ENCODE peak calls at places on chromosomes 3 and 15, in five cellular contexts. M, T, K, N and C are unnamed samples.

GRCh38 chr3:161430307-161430706 is 59.0 kb upstream of the SPTSSB start:
- DNase-seq in M (no peak), T (no peak), K (no peak), N (no peak), C (no peak)

GRCh38 chr3:23055733-23056376 is 147.3 kb upstream of the UBE2E2 start:
- DNase-seq in M (no peak), T (peak; percentile 62), K (no peak), N (no peak), C (peak; percentile 86)

GRCh38 chr15:101399431-101399830 is 90.1 kb downstream of the PCSK6 start:
- DNase-seq in M (no peak), T (no peak), K (no peak), N (no peak), C (no peak)

GRCh38 chr15:46543626-46544025 is 908.8 kb downstream of the SQOR start:
- DNase-seq in M (no peak), T (no peak), K (no peak), N (no peak), C (no peak)

GRCh38 chr15:71357357-71357756 is 242.1 kb downstream of the THSD4 start:
- DNase-seq in M (no peak), T (no peak), K (no peak), N (peak; percentile 60), C (no peak)

GRCh38 chr15:49103676-49104075 is 51.7 kb downstream of the COPS2 start:
- DNase-seq in M (no peak), T (no peak), K (no peak), N (no peak), C (no peak)

GRCh38 chr3:12948371-12948770 is 107.0 kb upstream of the RPL32 start:
- DNase-seq in M (no peak), T (peak; percentile 54), K (no peak), N (no peak), C (no peak)

GRCh38 chr3:33392703-33393125 is 47.5 kb downstream of the UBP1 start:
- DNase-seq in M (peak; percentile 81), T (peak; percentile 59), K (no peak), N (no peak), C (peak; percentile 97)

GRCh38 chr3:185930393-185931107 is 7.3 kb downstream of the TRA2B start:
- DNase-seq in M (no peak), T (peak; percentile 53), K (no peak), N (no peak), C (no peak)

GRCh38 chr3:52428151-52429005 is 16.5 kb downstream of the SEMA3G start:
- DNase-seq in M (peak; percentile 61), T (peak; percentile 77), K (peak; percentile 76), N (peak; percentile 81), C (peak; percentile 82)

GRCh38 chr3:128009952-128010846 is 42.0 kb upstream of the SEC61A1 start:
- DNase-seq in M (peak; percentile 14), T (peak; percentile 30), K (no peak), N (no peak), C (no peak)

GRCh38 chr3:180704532-180704931 is 25.2 kb upstream of the CCDC39 start:
- DNase-seq in M (no peak), T (no peak), K (no peak), N (no peak), C (no peak)

GRCh38 chr3:152400912-152401311 is 132.2 kb downstream of the MBNL1 start:
- DNase-seq in M (peak; percentile 40), T (peak; percentile 74), K (no peak), N (no peak), C (peak; percentile 84)

GRCh38 chr3:121748638-121749275 is 784 bp downstream of the GOLGB1 start:
- DNase-seq in M (no peak), T (peak; percentile 65), K (no peak), N (no peak), C (peak; percentile 61)

GRCh38 chr3:29454326-29454725 is 173.5 kb downstream of the RBMS3 start:
- DNase-seq in M (no peak), T (no peak), K (no peak), N (no peak), C (no peak)

GRCh38 chr3:195165790-195166189 is 105.2 kb downstream of the XXYLT1 start:
- DNase-seq in M (no peak), T (no peak), K (peak; percentile 18), N (no peak), C (no peak)

GRCh38 chr3:59771760-59772159 is 721.9 kb upstream of the CFAP20DC start:
- DNase-seq in M (peak; percentile 23), T (peak; percentile 81), K (no peak), N (no peak), C (peak; percentile 92)

GRCh38 chr3:188832961-188833615 is 338.7 kb upstream of the TPRG1 start:
- DNase-seq in M (no peak), T (no peak), K (no peak), N (no peak), C (no peak)

GRCh38 chr3:126389112-126389791 is 5.5 kb upstream of the CFAP100 start:
- DNase-seq in M (peak; percentile 81), T (peak; percentile 89), K (peak; percentile 99), N (peak; percentile 85), C (peak; percentile 85)

GRCh38 chr3:10356461-10356897 is 35.6 kb upstream of the SEC13 start:
- DNase-seq in M (peak; percentile 44), T (no peak), K (no peak), N (no peak), C (peak; percentile 74)

GRCh38 chr15:89801471-89802205 is 13.0 kb downstream of the ANPEP start:
- DNase-seq in M (no peak), T (no peak), K (no peak), N (no peak), C (no peak)

GRCh38 chr3:101518421-101518871 is 5.4 kb upstream of the SENP7 start:
- DNase-seq in M (peak; percentile 26), T (no peak), K (no peak), N (no peak), C (peak; percentile 87)

GRCh38 chr3:69085543-69086132 is 901 bp downstream of the ARL6IP5 start:
- DNase-seq in M (no peak), T (peak; percentile 54), K (no peak), N (no peak), C (no peak)

GRCh38 chr15:98721166-98721565 is 72.8 kb downstream of the IGF1R start:
- DNase-seq in M (no peak), T (peak; percentile 59), K (no peak), N (no peak), C (no peak)

GRCh38 chr3:111484666-111485065 is 57.3 kb upstream of the CD96 start:
- DNase-seq in M (no peak), T (peak; percentile 42), K (no peak), N (no peak), C (no peak)

GRCh38 chr3:193829781-193830180 is 236.8 kb downstream of the OPA1 start:
- DNase-seq in M (no peak), T (peak; percentile 90), K (no peak), N (no peak), C (peak; percentile 95)

GRCh38 chr3:95343228-95343627 is 1280.4 kb downstream of the NSUN3 start:
- DNase-seq in M (no peak), T (no peak), K (no peak), N (no peak), C (peak; percentile 31)

GRCh38 chr3:129224984-129225393 is 24.4 kb upstream of the COPG1 start:
- DNase-seq in M (peak; percentile 86), T (peak; percentile 76), K (peak; percentile 91), N (peak; percentile 87), C (peak; percentile 79)

GRCh38 chr3:40669176-40669575 is 144.4 kb downstream of the ZNF621 start:
- DNase-seq in M (no peak), T (no peak), K (no peak), N (no peak), C (no peak)

GRCh38 chr3:56428667-56429066 is 39.6 kb downstream of the ERC2 start:
- DNase-seq in M (no peak), T (no peak), K (no peak), N (no peak), C (no peak)

GRCh38 chr3:190491533-190492054 is 22.3 kb upstream of the IL1RAP start:
- DNase-seq in M (no peak), T (peak; percentile 22), K (no peak), N (peak; percentile 46), C (peak; percentile 52)

GRCh38 chr3:39809181-39809994 is at the start of gene MYRIP:
- DNase-seq in M (no peak), T (no peak), K (peak; percentile 69), N (peak; percentile 20), C (peak; percentile 22)

GRCh38 chr3:79773291-79773690 is 5.5 kb upstream of the ROBO1 start:
- DNase-seq in M (no peak), T (no peak), K (no peak), N (no peak), C (no peak)

GRCh38 chr3:38214560-38214959 is 49.2 kb downstream of the OXSR1 start:
- DNase-seq in M (no peak), T (no peak), K (no peak), N (no peak), C (peak; percentile 7)

GRCh38 chr3:16795601-16796000 is 89.2 kb upstream of the PLCL2 start:
- DNase-seq in M (no peak), T (no peak), K (no peak), N (no peak), C (no peak)

GRCh38 chr3:64871237-64871636 is 183.4 kb upstream of the ADAMTS9 start:
- DNase-seq in M (no peak), T (no peak), K (no peak), N (no peak), C (no peak)
- H3K4me1 ChIP-seq in M (no peaks in the 10 kb centered on the region), T (no peaks in the 10 kb centered on the region), K (no peaks in the 10 kb centered on the region), N (peaks cover 16% of the 10 kb centered on the region), C (no peaks in the 10 kb centered on the region)

GRCh38 chr3:8451696-8452095 is 49.9 kb upstream of the LMCD1 start:
- DNase-seq in M (no peak), T (no peak), K (no peak), N (no peak), C (no peak)
- H3K4me3 ChIP-seq in M (no peak overlapping the region), T (no peak overlapping the region), K (no peak overlapping the region), N (no peak overlapping the region), C (no peak overlapping the region)

DNA sequence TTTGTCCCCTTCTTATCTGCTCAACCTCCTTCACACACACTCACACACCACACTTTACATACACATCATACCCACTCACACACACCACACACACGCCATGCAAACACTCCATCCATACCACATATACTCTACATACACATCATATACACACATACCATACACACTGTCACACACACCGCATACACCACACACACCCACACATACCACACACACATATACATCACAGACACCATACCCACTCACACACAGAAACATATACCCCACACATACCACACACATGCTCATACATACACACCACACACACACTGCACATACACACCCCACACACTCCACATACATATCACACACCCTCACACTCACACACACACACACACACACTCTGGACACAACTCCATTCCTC is 54.3 kb upstream of the ACP3 start:
- DNase-seq in M (no peak), T (no peak), K (no peak), N (no peak), C (no peak)
- H3K4me1 ChIP-seq in M (no peaks in the 10 kb centered on the region), T (no peaks in the 10 kb centered on the region), K (no peaks in the 10 kb centered on the region), N (no peaks in the 10 kb centered on the region), C (no peaks in the 10 kb centered on the region)

DNA sequence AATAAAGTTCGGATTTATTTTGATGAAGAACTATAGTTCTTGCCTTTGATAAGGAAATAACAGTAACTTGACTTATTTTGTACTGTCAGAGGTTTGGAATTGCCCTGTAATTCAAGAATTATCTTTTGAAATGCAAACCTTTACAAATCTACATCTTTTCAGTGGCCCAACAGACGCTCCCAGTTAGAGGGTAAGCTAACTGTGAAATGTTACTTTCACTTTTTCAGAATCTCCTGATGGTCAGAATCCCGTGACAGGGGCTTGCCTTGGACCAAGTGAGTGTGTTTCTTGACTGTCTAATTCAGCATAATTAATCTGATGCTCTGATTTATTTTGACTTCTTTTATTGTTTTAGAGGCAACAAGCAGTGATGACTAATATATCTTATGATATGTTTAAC is 262.5 kb downstream of the PLOD2 start:
- DNase-seq in M (no peak), T (peak; percentile 17), K (no peak), N (no peak), C (no peak)
- H3K4me3 ChIP-seq in M (peak overlapping the region; percentile 21), T (no peak overlapping the region), K (peak overlapping the region; percentile 15), N (no peak overlapping the region), C (no peak overlapping the region)